ENCODE peak calls at places on chromosomes 16 and 17, in five cellular contexts. H is CD4-positive, alpha-beta T cell; A is neural progenitor cell; C is BE2C; S is A549. K is an unnamed sample.

GRCh38 chr17:32929288-32929574 is 1.3 kb downstream of the TMEM98 start:
- DNase-seq in H (no peak), A (peak; percentile 72), C (no peak), S (no peak), K (peak; percentile 27)

GRCh38 chr17:44940321-44940720 is 7.3 kb downstream of the KIF18B start:
- DNase-seq in H (no peak), A (no peak), C (no peak), S (peak; percentile 84), K (no peak)

GRCh38 chr17:45845376-45846185 is 900 bp downstream of the SPPL2C start:
- DNase-seq in H (no peak), A (no peak), C (no peak), S (no peak), K (no peak)

GRCh38 chr16:6193718-6194117 is 1096.1 kb upstream of the EEF2KMT start:
- DNase-seq in H (no peak), A (peak; percentile 89), C (no peak), S (no peak), K (peak; percentile 9)

GRCh38 chr17:57781386-57782050 is 36.4 kb upstream of the CCDC182 start:
- DNase-seq in H (no peak), A (peak; percentile 19), C (peak; percentile 70), S (no peak), K (no peak)

GRCh38 chr16:21053595-21053994 is 97.1 kb downstream of the DNAH3 start:
- DNase-seq in H (no peak), A (no peak), C (no peak), S (no peak), K (no peak)

GRCh38 chr17:43220511-43221125 is 7.8 kb downstream of the CCDC200 start:
- DNase-seq in H (no peak), A (peak; percentile 10), C (no peak), S (no peak), K (no peak)

GRCh38 chr17:65228734-65229390 is 91.7 kb downstream of the RGS9 start:
- DNase-seq in H (peak; percentile 7), A (no peak), C (peak; percentile 85), S (no peak), K (no peak)

GRCh38 chr17:71409712-71410111 is 711.1 kb upstream of the SOX9 start:
- DNase-seq in H (no peak), A (no peak), C (no peak), S (no peak), K (no peak)

GRCh38 chr17:45782889-45783592 is 1.1 kb upstream of the CRHR1 start:
- DNase-seq in H (peak; percentile 20), A (peak; percentile 90), C (peak; percentile 66), S (peak; percentile 76), K (peak; percentile 73)

GRCh38 chr17:2560658-2561057 is 32.8 kb upstream of the PAFAH1B1 start:
- DNase-seq in H (no peak), A (no peak), C (no peak), S (no peak), K (no peak)

GRCh38 chr17:66221755-66222530 is 7.3 kb downstream of the APOH start:
- DNase-seq in H (no peak), A (no peak), C (no peak), S (no peak), K (no peak)

GRCh38 chr16:49097964-49098363 is 183.7 kb downstream of the CBLN1 start:
- DNase-seq in H (no peak), A (no peak), C (no peak), S (no peak), K (no peak)

GRCh38 chr17:50169881-50170459 is 4.2 kb downstream of the SGCA start:
- DNase-seq in H (no peak), A (no peak), C (no peak), S (no peak), K (no peak)

GRCh38 chr16:87344931-87345631 is 27.9 kb upstream of the C16orf95 start:
- DNase-seq in H (peak; percentile 48), A (no peak), C (no peak), S (no peak), K (no peak)

GRCh38 chr17:5758651-5759050 is 174.3 kb upstream of the NLRP1 start:
- DNase-seq in H (no peak), A (peak; percentile 39), C (peak; percentile 7), S (no peak), K (no peak)

GRCh38 chr17:47844230-47844629 is 3.2 kb upstream of the SCRN2 start:
- DNase-seq in H (no peak), A (no peak), C (no peak), S (no peak), K (no peak)

GRCh38 chr16:4316732-4317461 is 1.0 kb downstream of the GLIS2 start:
- DNase-seq in H (no peak), A (no peak), C (no peak), S (no peak), K (no peak)
- TF ChIP-seq CTCF in H (no peak), A (no peak), C (no peak), S (no peak), K (no peak)

GRCh38 chr16:24801761-24802302 is 43.9 kb upstream of the SLC5A11 start:
- DNase-seq in H (no peak), A (no peak), C (no peak), S (no peak), K (no peak)

GRCh38 chr16:24805484-24805883 is 40.3 kb upstream of the SLC5A11 start:
- DNase-seq in H (no peak), A (no peak), C (no peak), S (no peak), K (no peak)

DNA sequence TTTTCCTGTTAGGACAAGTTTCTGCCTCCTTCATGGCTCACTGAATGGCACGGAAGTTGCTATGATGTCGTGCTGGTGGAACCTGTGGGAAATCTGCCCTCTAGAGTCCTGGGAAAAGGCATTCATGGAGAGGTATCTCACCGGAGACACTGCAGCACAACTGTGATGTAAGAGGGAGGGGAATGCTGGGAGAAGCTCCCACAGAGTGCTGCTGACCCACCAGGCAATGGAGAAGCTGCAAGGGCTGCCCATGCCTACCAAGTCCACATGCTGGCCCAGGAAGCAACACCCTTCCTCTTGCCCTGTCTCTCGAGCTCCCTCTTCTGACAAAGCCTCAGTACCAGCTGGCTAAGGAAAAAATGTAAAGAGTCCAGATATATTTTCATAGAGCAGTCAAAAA is 45.2 kb upstream of the SLC5A11 start:
- DNase-seq in H (no peak), A (no peak), C (no peak), S (peak; percentile 32), K (no peak)
- TF ChIP-seq CTCF in H (no peak), A (no peak), C (peak; percentile 37), S (peak; percentile 61), K (no peak)

DNA sequence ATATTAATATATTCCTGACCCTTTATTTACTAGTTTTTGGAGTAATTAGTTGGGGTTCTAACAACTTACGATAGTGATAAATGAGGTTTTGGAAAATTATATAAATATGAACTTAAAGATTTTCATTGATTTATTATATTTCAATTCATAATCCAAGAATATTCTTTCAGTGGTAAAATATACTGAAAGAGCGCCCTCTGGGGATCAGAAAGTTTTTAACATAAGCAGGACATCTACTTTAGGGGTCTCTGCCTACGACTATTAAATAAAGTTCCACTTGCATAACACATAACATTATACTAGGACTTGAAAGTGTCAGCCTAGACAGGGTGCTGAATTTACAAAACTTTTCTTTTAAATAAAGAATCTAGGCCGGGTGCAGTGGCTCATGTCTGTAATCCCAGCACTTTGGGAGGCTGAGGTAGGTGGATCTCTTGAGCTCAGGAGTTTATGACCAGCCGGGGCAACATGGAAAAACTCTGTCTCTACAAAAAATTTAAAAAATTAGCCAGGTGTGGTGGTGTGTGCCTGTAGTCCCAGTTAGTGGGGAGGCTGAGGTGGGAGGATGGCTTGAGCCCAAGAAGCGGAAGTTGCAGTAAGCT is 15.6 kb downstream of the RFWD3 start:
- DNase-seq in H (no peak), A (peak; percentile 9), C (peak; percentile 17), S (peak; percentile 29), K (peak; percentile 6)
- TF ChIP-seq CTCF in H (peak; percentile 70), A (peak; percentile 65), C (peak; percentile 59), S (peak; percentile 80), K (peak; percentile 68)

DNA sequence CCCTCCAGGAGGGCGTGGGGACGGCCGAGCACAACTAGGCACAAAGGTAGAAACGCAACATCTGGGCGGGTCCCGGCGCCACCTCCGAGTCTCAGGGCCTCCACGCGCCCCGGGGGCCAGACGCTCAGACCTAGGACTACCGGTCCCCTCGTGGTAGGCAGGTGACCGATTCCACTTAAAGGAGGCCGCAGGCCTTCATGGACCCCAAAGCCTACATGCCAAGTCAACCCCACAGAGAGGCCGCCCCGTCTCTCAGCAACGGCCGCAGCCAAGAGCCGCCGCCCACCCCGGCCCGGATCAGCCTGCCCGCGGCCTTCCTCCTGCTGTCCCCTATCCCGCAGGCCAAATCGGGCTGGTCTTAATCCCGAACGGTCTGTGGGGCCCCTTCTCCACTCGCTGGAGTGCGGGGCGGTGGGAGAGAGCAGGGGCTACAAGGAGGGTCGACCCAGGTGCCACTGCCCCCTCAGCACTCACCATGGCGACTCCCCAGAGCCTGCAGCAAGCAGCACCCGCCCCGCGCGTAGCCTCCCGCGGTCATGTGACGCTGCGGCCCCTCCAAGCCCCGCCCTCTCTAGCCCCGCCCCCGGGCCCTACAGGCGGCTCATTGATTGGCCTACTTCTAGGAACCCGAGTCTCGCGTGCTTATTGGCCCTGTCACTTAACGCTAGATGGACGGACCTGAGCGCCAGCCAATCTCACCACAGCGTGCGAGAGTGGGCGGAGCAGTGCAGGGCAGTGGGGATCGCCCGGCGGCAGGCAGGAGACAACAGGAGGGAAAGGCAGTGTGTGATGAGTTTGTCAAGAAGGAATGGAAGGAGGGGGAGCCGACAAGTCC is at the start of gene VPS35:
- DNase-seq in H (peak; percentile 99), A (peak; percentile 100), C (peak; percentile 100), S (peak; percentile 93), K (peak; percentile 99)
- TF ChIP-seq CTCF in H (no peak), A (peak; percentile 62), C (no peak), S (no peak), K (peak; percentile 53)

DNA sequence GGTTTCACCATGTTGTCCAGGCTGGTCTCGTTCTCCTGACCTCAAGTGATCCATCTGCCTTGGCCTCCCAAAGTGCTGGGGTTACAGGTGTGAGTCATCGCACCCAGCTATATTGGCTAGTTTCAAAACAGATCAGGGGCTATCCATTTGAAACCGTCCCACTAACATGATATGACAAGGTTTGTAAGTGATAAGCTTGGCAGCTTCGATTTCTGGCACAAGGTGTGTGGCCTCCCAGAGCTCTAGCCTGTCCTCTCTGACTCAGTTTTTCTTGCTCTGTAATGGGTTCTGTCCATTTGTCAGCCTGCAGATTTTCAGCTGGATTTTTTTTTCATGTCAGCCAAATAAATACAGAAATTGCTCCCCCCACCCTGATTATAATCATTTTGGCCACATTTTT is 31.8 kb upstream of the TENT4B start:
- DNase-seq in H (no peak), A (no peak), C (no peak), S (no peak), K (no peak)
- TF ChIP-seq CTCF in H (no peak), A (no peak), C (no peak), S (no peak), K (no peak)